ENCODE peak calls at places on chromosome 15, in nine cellular contexts. One of them, this sample, is unnamed. For H3K4me1, the result is how much of the 10 kb centered on the place peaks cover.

GRCh38 chr15:90901799-90902655 is 1.1 kb upstream of the MAN2A2 start:
- DNase-seq in ascending aorta: no peak
- DNase-seq in aorta: peak
- DNase-seq in NT2/D1: peak
- DNase-seq in left ventricle myocardium inferior: peak
- DNase-seq in colonic mucosa: peak
- DNase-seq in breast epithelium: peak
- DNase-seq in PC-9: peak
- DNase-seq in HepG2: peak
- DNase-seq in this sample: peak

GRCh38 chr15:51183076-51183475 is 88.4 kb upstream of the TNFAIP8L3 start:
- DNase-seq in aorta: no peak
- DNase-seq in colonic mucosa: peak
- DNase-seq in HepG2: no peak
- DNase-seq in left ventricle myocardium inferior: no peak
- DNase-seq in breast epithelium: no peak
- DNase-seq in NT2/D1: no peak
- DNase-seq in PC-9: no peak
- DNase-seq in ascending aorta: no peak
- DNase-seq in this sample: no peak

GRCh38 chr15:56598991-56599390 is 134.1 kb upstream of the MNS1 start:
- DNase-seq in PC-9: no peak
- DNase-seq in left ventricle myocardium inferior: no peak
- DNase-seq in NT2/D1: no peak
- DNase-seq in breast epithelium: no peak
- DNase-seq in colonic mucosa: no peak
- DNase-seq in ascending aorta: no peak
- DNase-seq in aorta: no peak
- DNase-seq in HepG2: no peak
- DNase-seq in this sample: no peak

GRCh38 chr15:40282870-40283614 is at the start of gene ANKRD63:
- DNase-seq in left ventricle myocardium inferior: no peak
- DNase-seq in NT2/D1: no peak
- DNase-seq in HepG2: no peak
- DNase-seq in colonic mucosa: no peak
- DNase-seq in ascending aorta: no peak
- DNase-seq in PC-9: no peak
- DNase-seq in aorta: no peak
- DNase-seq in breast epithelium: no peak
- DNase-seq in this sample: no peak

GRCh38 chr15:94582368-94582767 is 351.0 kb downstream of the MCTP2 start:
- DNase-seq in aorta: no peak
- DNase-seq in PC-9: no peak
- DNase-seq in ascending aorta: no peak
- DNase-seq in NT2/D1: peak
- DNase-seq in HepG2: peak
- DNase-seq in left ventricle myocardium inferior: no peak
- DNase-seq in breast epithelium: no peak
- DNase-seq in colonic mucosa: peak
- DNase-seq in this sample: no peak

GRCh38 chr15:101112336-101113113 is 139.3 kb downstream of the CHSY1 start:
- DNase-seq in left ventricle myocardium inferior: no peak
- DNase-seq in colonic mucosa: no peak
- DNase-seq in aorta: peak
- DNase-seq in ascending aorta: no peak
- DNase-seq in PC-9: no peak
- DNase-seq in breast epithelium: peak
- DNase-seq in NT2/D1: no peak
- DNase-seq in HepG2: no peak
- DNase-seq in this sample: no peak

GRCh38 chr15:90039996-90040395 is 38.9 kb downstream of the ZNF710 start:
- DNase-seq in ascending aorta: no peak
- DNase-seq in colonic mucosa: no peak
- DNase-seq in NT2/D1: no peak
- DNase-seq in HepG2: no peak
- DNase-seq in left ventricle myocardium inferior: no peak
- DNase-seq in aorta: no peak
- DNase-seq in PC-9: no peak
- DNase-seq in breast epithelium: no peak
- DNase-seq in this sample: no peak

GRCh38 chr15:93803406-93803805 is 428.0 kb upstream of the MCTP2 start:
- DNase-seq in colonic mucosa: no peak
- DNase-seq in HepG2: no peak
- DNase-seq in breast epithelium: no peak
- DNase-seq in NT2/D1: no peak
- DNase-seq in ascending aorta: no peak
- DNase-seq in aorta: no peak
- DNase-seq in left ventricle myocardium inferior: no peak
- DNase-seq in PC-9: no peak
- DNase-seq in this sample: no peak

GRCh38 chr15:71680079-71680461 is 130.3 kb upstream of the NR2E3 start:
- DNase-seq in breast epithelium: no peak
- DNase-seq in colonic mucosa: no peak
- DNase-seq in PC-9: peak
- DNase-seq in NT2/D1: no peak
- DNase-seq in HepG2: no peak
- DNase-seq in ascending aorta: no peak
- DNase-seq in aorta: no peak
- DNase-seq in left ventricle myocardium inferior: no peak
- DNase-seq in this sample: no peak

GRCh38 chr15:44186724-44187123 is 8.3 kb downstream of the FRMD5 start:
- DNase-seq in left ventricle myocardium inferior: no peak
- DNase-seq in colonic mucosa: no peak
- DNase-seq in PC-9: no peak
- DNase-seq in aorta: no peak
- DNase-seq in NT2/D1: no peak
- DNase-seq in ascending aorta: no peak
- DNase-seq in breast epithelium: no peak
- DNase-seq in HepG2: no peak
- DNase-seq in this sample: no peak
- H3K4me3 ChIP-seq in left ventricle myocardium inferior: peak
- H3K4me3 ChIP-seq in colonic mucosa: no peak
- H3K4me3 ChIP-seq in PC-9: no peak
- H3K4me3 ChIP-seq in aorta: no peak
- H3K4me3 ChIP-seq in NT2/D1: no peak
- H3K4me3 ChIP-seq in ascending aorta: no peak
- H3K4me3 ChIP-seq in breast epithelium: no peak
- H3K4me3 ChIP-seq in HepG2: no peak
- H3K4me3 ChIP-seq in this sample: no peak

GRCh38 chr15:85405467-85405866 is 25.1 kb downstream of the AKAP13 start:
- DNase-seq in NT2/D1: no peak
- DNase-seq in aorta: no peak
- DNase-seq in PC-9: no peak
- DNase-seq in breast epithelium: no peak
- DNase-seq in HepG2: no peak
- DNase-seq in colonic mucosa: no peak
- DNase-seq in left ventricle myocardium inferior: no peak
- DNase-seq in ascending aorta: no peak
- DNase-seq in this sample: no peak

GRCh38 chr15:85404922-85405293 is 24.5 kb downstream of the AKAP13 start:
- DNase-seq in breast epithelium: no peak
- DNase-seq in left ventricle myocardium inferior: no peak
- DNase-seq in colonic mucosa: no peak
- DNase-seq in ascending aorta: no peak
- DNase-seq in HepG2: no peak
- DNase-seq in aorta: no peak
- DNase-seq in NT2/D1: no peak
- DNase-seq in PC-9: peak
- DNase-seq in this sample: no peak

GRCh38 chr15:85408270-85408746 is 27.9 kb downstream of the AKAP13 start:
- DNase-seq in left ventricle myocardium inferior: no peak
- DNase-seq in aorta: no peak
- DNase-seq in colonic mucosa: no peak
- DNase-seq in PC-9: no peak
- DNase-seq in breast epithelium: no peak
- DNase-seq in NT2/D1: no peak
- DNase-seq in ascending aorta: no peak
- DNase-seq in HepG2: no peak
- DNase-seq in this sample: no peak

GRCh38 chr15:85407421-85408269 is 27.2 kb downstream of the AKAP13 start:
- DNase-seq in colonic mucosa: peak
- DNase-seq in left ventricle myocardium inferior: no peak
- DNase-seq in HepG2: peak
- DNase-seq in PC-9: peak
- DNase-seq in aorta: no peak
- DNase-seq in NT2/D1: no peak
- DNase-seq in breast epithelium: no peak
- DNase-seq in ascending aorta: peak
- DNase-seq in this sample: no peak

DNA sequence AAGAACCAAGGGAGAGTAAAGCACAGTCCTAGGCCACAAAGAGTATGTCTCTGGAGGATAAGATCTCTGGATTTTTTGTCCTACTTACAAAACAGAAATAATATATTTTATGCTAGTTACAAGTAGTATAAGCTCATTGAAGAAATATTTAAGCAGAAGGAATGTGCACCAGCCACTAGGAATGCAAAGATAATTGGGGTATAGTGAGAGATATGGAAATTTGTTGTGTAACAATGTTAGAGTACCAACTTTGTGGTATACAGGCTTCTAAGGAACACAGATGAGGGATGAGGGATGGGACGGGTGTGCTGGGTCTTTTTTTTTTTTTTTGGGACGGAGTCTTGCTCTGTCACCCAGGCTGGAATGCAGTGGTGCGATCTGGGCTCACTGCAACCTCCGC is 26.5 kb downstream of the AKAP13 start:
- DNase-seq in PC-9: peak
- DNase-seq in aorta: no peak
- DNase-seq in breast epithelium: no peak
- DNase-seq in NT2/D1: no peak
- DNase-seq in ascending aorta: no peak
- DNase-seq in colonic mucosa: no peak
- DNase-seq in HepG2: no peak
- DNase-seq in left ventricle myocardium inferior: no peak
- DNase-seq in this sample: no peak
- H3K4me1 ChIP-seq in PC-9: half or more
- H3K4me1 ChIP-seq in aorta: under half
- H3K4me1 ChIP-seq in breast epithelium: under half
- H3K4me1 ChIP-seq in NT2/D1: under half
- H3K4me1 ChIP-seq in ascending aorta: under half
- H3K4me1 ChIP-seq in colonic mucosa: under half
- H3K4me1 ChIP-seq in HepG2: under half
- H3K4me1 ChIP-seq in left ventricle myocardium inferior: half or more
- H3K4me1 ChIP-seq in this sample: under half

DNA sequence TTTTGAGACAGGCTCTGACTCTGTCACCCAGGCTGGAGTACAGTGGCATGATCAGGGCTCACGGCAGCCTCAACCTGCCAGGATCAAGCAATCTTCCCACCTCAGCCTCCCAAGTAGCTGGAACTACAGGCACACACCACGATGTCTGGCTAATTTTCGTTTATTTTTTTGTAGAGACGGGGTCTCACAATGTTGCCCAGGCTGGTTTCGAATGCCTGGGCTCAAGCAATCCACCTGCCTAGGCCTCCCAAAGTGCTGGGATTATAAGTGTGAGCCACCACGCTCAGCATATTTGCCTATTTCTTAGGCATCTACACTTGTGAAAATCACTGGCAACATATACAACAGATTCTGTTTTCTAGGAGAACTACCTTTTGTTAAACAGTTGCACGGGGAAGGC is 16.9 kb downstream of the MYO1E start:
- DNase-seq in NT2/D1: no peak
- DNase-seq in breast epithelium: no peak
- DNase-seq in aorta: no peak
- DNase-seq in left ventricle myocardium inferior: no peak
- DNase-seq in ascending aorta: no peak
- DNase-seq in PC-9: no peak
- DNase-seq in colonic mucosa: no peak
- DNase-seq in HepG2: no peak
- DNase-seq in this sample: no peak
- H3K4me3 ChIP-seq in NT2/D1: no peak
- H3K4me3 ChIP-seq in breast epithelium: no peak
- H3K4me3 ChIP-seq in aorta: no peak
- H3K4me3 ChIP-seq in left ventricle myocardium inferior: no peak
- H3K4me3 ChIP-seq in ascending aorta: no peak
- H3K4me3 ChIP-seq in PC-9: no peak
- H3K4me3 ChIP-seq in colonic mucosa: no peak
- H3K4me3 ChIP-seq in HepG2: no peak
- H3K4me3 ChIP-seq in this sample: no peak

DNA sequence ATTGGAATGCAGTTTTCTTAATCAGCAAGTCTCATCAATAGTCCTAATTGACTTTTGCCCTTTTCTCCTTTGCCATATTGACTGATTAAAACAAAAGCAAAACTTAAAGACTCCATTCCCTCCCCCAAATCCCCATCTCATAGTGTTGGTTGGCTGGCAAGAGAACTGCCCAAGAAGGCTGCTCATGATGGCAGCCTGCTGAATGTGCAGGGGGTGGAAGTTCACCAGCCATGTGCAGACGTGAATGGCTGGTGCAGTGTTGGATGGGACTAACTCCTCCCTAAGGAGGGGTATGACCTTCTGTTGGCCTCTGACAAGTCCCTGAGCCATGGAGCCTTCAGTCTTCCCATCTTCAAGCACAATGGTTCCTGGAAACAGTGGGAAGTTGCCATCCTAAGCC is 7.0 kb downstream of the SMAD3 start:
- DNase-seq in breast epithelium: no peak
- DNase-seq in colonic mucosa: no peak
- DNase-seq in left ventricle myocardium inferior: no peak
- DNase-seq in ascending aorta: no peak
- DNase-seq in NT2/D1: no peak
- DNase-seq in HepG2: no peak
- DNase-seq in aorta: no peak
- DNase-seq in PC-9: no peak
- DNase-seq in this sample: no peak
- H3K4me1 ChIP-seq in breast epithelium: under half
- H3K4me1 ChIP-seq in colonic mucosa: under half
- H3K4me1 ChIP-seq in left ventricle myocardium inferior: half or more
- H3K4me1 ChIP-seq in ascending aorta: under half
- H3K4me1 ChIP-seq in NT2/D1: under half
- H3K4me1 ChIP-seq in HepG2: half or more
- H3K4me1 ChIP-seq in aorta: under half
- H3K4me1 ChIP-seq in PC-9: half or more
- H3K4me1 ChIP-seq in this sample: under half

GRCh38 chr15:41659855-41660234 is 360 bp upstream of the MGA start:
- DNase-seq in aorta: peak
- DNase-seq in HepG2: no peak
- DNase-seq in colonic mucosa: no peak
- DNase-seq in breast epithelium: no peak
- DNase-seq in PC-9: no peak
- DNase-seq in left ventricle myocardium inferior: peak
- DNase-seq in NT2/D1: no peak
- DNase-seq in ascending aorta: no peak
- DNase-seq in this sample: no peak
- H3K4me3 ChIP-seq in aorta: peak
- H3K4me3 ChIP-seq in HepG2: no peak
- H3K4me3 ChIP-seq in colonic mucosa: peak
- H3K4me3 ChIP-seq in breast epithelium: peak
- H3K4me3 ChIP-seq in PC-9: peak
- H3K4me3 ChIP-seq in left ventricle myocardium inferior: peak
- H3K4me3 ChIP-seq in NT2/D1: no peak
- H3K4me3 ChIP-seq in ascending aorta: peak
- H3K4me3 ChIP-seq in this sample: peak

GRCh38 chr15:98684995-98685525 is 36.7 kb downstream of the IGF1R start:
- DNase-seq in breast epithelium: no peak
- DNase-seq in ascending aorta: no peak
- DNase-seq in HepG2: no peak
- DNase-seq in left ventricle myocardium inferior: no peak
- DNase-seq in PC-9: no peak
- DNase-seq in aorta: no peak
- DNase-seq in colonic mucosa: no peak
- DNase-seq in NT2/D1: no peak
- DNase-seq in this sample: no peak
- H3K4me1 ChIP-seq in breast epithelium: under half
- H3K4me1 ChIP-seq in ascending aorta: under half
- H3K4me1 ChIP-seq in HepG2: half or more
- H3K4me1 ChIP-seq in left ventricle myocardium inferior: half or more
- H3K4me1 ChIP-seq in PC-9: under half
- H3K4me1 ChIP-seq in aorta: under half
- H3K4me1 ChIP-seq in colonic mucosa: under half
- H3K4me1 ChIP-seq in NT2/D1: under half
- H3K4me1 ChIP-seq in this sample: under half

GRCh38 chr15:68578175-68578959 is 426 bp upstream of the CORO2B start:
- DNase-seq in left ventricle myocardium inferior: peak
- DNase-seq in colonic mucosa: peak
- DNase-seq in breast epithelium: peak
- DNase-seq in aorta: peak
- DNase-seq in NT2/D1: no peak
- DNase-seq in HepG2: no peak
- DNase-seq in PC-9: no peak
- DNase-seq in ascending aorta: no peak
- DNase-seq in this sample: peak
- H3K4me3 ChIP-seq in left ventricle myocardium inferior: peak
- H3K4me3 ChIP-seq in colonic mucosa: peak
- H3K4me3 ChIP-seq in breast epithelium: peak
- H3K4me3 ChIP-seq in aorta: peak
- H3K4me3 ChIP-seq in NT2/D1: peak
- H3K4me3 ChIP-seq in HepG2: peak
- H3K4me3 ChIP-seq in PC-9: peak
- H3K4me3 ChIP-seq in ascending aorta: peak
- H3K4me3 ChIP-seq in this sample: peak